ENCODE peak calls at places on chromosome 22, in seven cellular contexts. Q is epithelial cell of esophagus; W is astrocyte of the spinal cord; V is naive thymus-derived CD4-positive, alpha-beta T cell; J is neuronal stem cell; D is thoracic aorta; O is heart right ventricle. T is an unnamed sample.

GRCh38 chr22:42752912-42753311 is 32.2 kb upstream of the A4GALT start:
- DNase-seq in Q (no peak), W (no peak), V (no peak), J (no peak), D (no peak), O (peak), T (no peak)

GRCh38 chr22:23845661-23846469 is 7.1 kb upstream of the DERL3 start:
- DNase-seq in Q (no peak), W (no peak), V (no peak), J (no peak), D (no peak), O (no peak), T (no peak)

GRCh38 chr22:30015846-30016245 is 64.4 kb upstream of the HORMAD2 start:
- DNase-seq in Q (peak), W (peak), V (no peak), J (no peak), D (no peak), O (no peak), T (no peak)

GRCh38 chr22:29773233-29773632 is 6.1 kb downstream of the UQCR10 start:
- DNase-seq in Q (peak), W (peak), V (no peak), J (no peak), D (no peak), O (no peak), T (no peak)

GRCh38 chr22:20550851-20551744 is 43.7 kb downstream of the MED15 start:
- DNase-seq in Q (peak), W (peak), V (peak), J (no peak), D (no peak), O (peak), T (no peak)

GRCh38 chr22:25122136-25122764 is 77.4 kb upstream of the CRYBB3 start:
- DNase-seq in Q (no peak), W (no peak), V (no peak), J (no peak), D (no peak), O (no peak), T (no peak)

GRCh38 chr22:23068832-23069385 is 1.4 kb upstream of the GNAZ start:
- DNase-seq in Q (no peak), W (no peak), V (no peak), J (no peak), D (no peak), O (no peak), T (no peak)

GRCh38 chr22:34993548-34993947 is 72.4 kb upstream of the ISX start:
- DNase-seq in Q (no peak), W (no peak), V (no peak), J (no peak), D (no peak), O (no peak), T (no peak)

GRCh38 chr22:41397143-41397811 is 15.5 kb downstream of the TEF start:
- DNase-seq in Q (no peak), W (no peak), V (no peak), J (no peak), D (no peak), O (no peak), T (no peak)

GRCh38 chr22:26377170-26377825 is 51.8 kb upstream of the ASPHD2 start:
- DNase-seq in Q (no peak), W (no peak), V (no peak), J (no peak), D (no peak), O (no peak), T (peak)

GRCh38 chr22:48750826-48751440 is 1076.7 kb downstream of the BRD1 start:
- DNase-seq in Q (no peak), W (no peak), V (no peak), J (no peak), D (no peak), O (no peak), T (no peak)

GRCh38 chr22:27474711-27475547 is 326.6 kb downstream of the MN1 start:
- DNase-seq in Q (peak), W (peak), V (no peak), J (no peak), D (no peak), O (no peak), T (no peak)

GRCh38 chr22:48896766-48897637 is 930.7 kb downstream of the BRD1 start:
- DNase-seq in Q (no peak), W (no peak), V (no peak), J (no peak), D (no peak), O (no peak), T (no peak)

GRCh38 chr22:19052941-19053551 is 69.2 kb downstream of the DGCR2 start:
- DNase-seq in Q (no peak), W (no peak), V (no peak), J (no peak), D (no peak), O (no peak), T (no peak)

GRCh38 chr22:46064236-46064965 is 85.9 kb upstream of the PPARA start:
- DNase-seq in Q (no peak), W (no peak), V (no peak), J (no peak), D (no peak), O (no peak), T (no peak)

GRCh38 chr22:47209547-47210023 is 447.1 kb downstream of the TBC1D22A start:
- DNase-seq in Q (no peak), W (no peak), V (no peak), J (no peak), D (no peak), O (no peak), T (no peak)

GRCh38 chr22:38802671-38803121 is 8.8 kb upstream of the DNAL4 start:
- DNase-seq in Q (peak), W (peak), V (no peak), J (no peak), D (peak), O (no peak), T (no peak)

GRCh38 chr22:41848468-41848867 is 15.6 kb downstream of the SREBF2 start:
- DNase-seq in Q (peak), W (no peak), V (no peak), J (no peak), D (no peak), O (no peak), T (no peak)

GRCh38 chr22:20324139-20324516 is 4.3 kb upstream of the DGCR6L start:
- DNase-seq in Q (no peak), W (no peak), V (peak), J (no peak), D (no peak), O (no peak), T (no peak)

GRCh38 chr22:46941958-46942815 is 179.7 kb downstream of the TBC1D22A start:
- DNase-seq in Q (no peak), W (no peak), V (no peak), J (no peak), D (no peak), O (peak), T (no peak)

GRCh38 chr22:43014062-43014875 is 680 bp downstream of the PACSIN2 start:
- DNase-seq in Q (peak), W (no peak), V (peak), J (peak), D (no peak), O (peak), T (no peak)

GRCh38 chr22:30240541-30241417 is 5.8 kb downstream of the LIF start:
- DNase-seq in Q (no peak), W (no peak), V (no peak), J (no peak), D (no peak), O (no peak), T (no peak)

GRCh38 chr22:47049078-47049609 is 286.7 kb downstream of the TBC1D22A start:
- DNase-seq in Q (no peak), W (no peak), V (no peak), J (no peak), D (no peak), O (no peak), T (no peak)

GRCh38 chr22:22408731-22409696 is 99.5 kb downstream of the ZNF280B start:
- DNase-seq in Q (peak), W (no peak), V (no peak), J (peak), D (no peak), O (no peak), T (peak)

GRCh38 chr22:34972498-34972897 is 93.5 kb upstream of the ISX start:
- DNase-seq in Q (no peak), W (no peak), V (no peak), J (no peak), D (no peak), O (no peak), T (no peak)

GRCh38 chr22:30531651-30532608 is 14.6 kb downstream of the SEC14L6 start:
- DNase-seq in Q (no peak), W (no peak), V (no peak), J (no peak), D (no peak), O (no peak), T (no peak)

GRCh38 chr22:37742374-37743092 is 45.7 kb downstream of the TRIOBP start:
- DNase-seq in Q (peak), W (peak), V (no peak), J (no peak), D (no peak), O (no peak), T (no peak)

GRCh38 chr22:43202326-43202725 is 15.4 kb upstream of the TTLL12 start:
- DNase-seq in Q (no peak), W (no peak), V (no peak), J (no peak), D (no peak), O (no peak), T (no peak)

GRCh38 chr22:38098410-38099249 is 11.9 kb downstream of the BAIAP2L2 start:
- DNase-seq in Q (no peak), W (no peak), V (no peak), J (no peak), D (no peak), O (no peak), T (no peak)

GRCh38 chr22:24707477-24707816 is 67.1 kb downstream of the PIWIL3 start:
- DNase-seq in Q (no peak), W (no peak), V (no peak), J (no peak), D (no peak), O (no peak), T (no peak)

GRCh38 chr22:28019360-28019759 is 100.3 kb upstream of the PITPNB start:
- DNase-seq in Q (peak), W (no peak), V (no peak), J (no peak), D (no peak), O (no peak), T (no peak)

GRCh38 chr22:33467718-33468117 is 409.5 kb upstream of the SYN3 start:
- DNase-seq in Q (no peak), W (no peak), V (no peak), J (no peak), D (no peak), O (no peak), T (no peak)

GRCh38 chr22:26990503-26991189 is 333.3 kb downstream of the MIAT start:
- DNase-seq in Q (no peak), W (no peak), V (no peak), J (no peak), D (no peak), O (no peak), T (no peak)

GRCh38 chr22:42581762-42582716 is 28.3 kb downstream of the SERHL2 start:
- DNase-seq in Q (peak), W (peak), V (peak), J (peak), D (peak), O (peak), T (peak)

GRCh38 chr22:33894036-33894435 is 26.2 kb downstream of the LARGE1 start:
- DNase-seq in Q (no peak), W (no peak), V (no peak), J (no peak), D (no peak), O (no peak), T (no peak)

GRCh38 chr22:36257948-36258674 is 5.2 kb downstream of the APOL1 start:
- DNase-seq in Q (no peak), W (no peak), V (peak), J (no peak), D (no peak), O (no peak), T (no peak)

DNA sequence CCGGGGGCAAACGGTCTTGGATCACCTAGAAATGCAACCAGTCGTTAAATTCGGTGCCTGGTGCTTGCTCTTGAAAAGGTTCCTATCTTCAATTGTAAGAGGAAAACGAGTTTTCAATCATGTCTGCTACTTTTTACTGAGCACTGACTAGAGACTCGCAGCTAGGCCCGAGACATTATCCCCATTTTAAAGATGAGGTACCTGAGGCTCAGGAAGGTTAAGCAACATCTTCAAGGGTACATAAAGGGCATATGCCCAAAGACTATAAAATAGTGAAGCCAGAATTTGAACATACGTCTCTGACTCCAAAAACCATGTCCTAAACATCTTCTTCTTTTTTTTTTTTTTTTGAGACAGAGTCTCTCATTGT is 638 bp upstream of the PISD start:
- DNase-seq in Q (no peak), W (no peak), V (no peak), J (no peak), D (no peak), O (no peak), T (no peak)
- H3K4me3 ChIP-seq in Q (peak), W (peak), V (peak), J (no peak), D (peak), O (peak), T (peak)

GRCh38 chr22:40041738-40042137 is 47.0 kb downstream of the FAM83F start:
- DNase-seq in Q (no peak), W (no peak), V (no peak), J (no peak), D (no peak), O (no peak), T (no peak)

GRCh38 chr22:40044102-40044869 is 49.5 kb downstream of the FAM83F start:
- DNase-seq in Q (peak), W (peak), V (peak), J (peak), D (peak), O (peak), T (peak)

GRCh38 chr22:40042312-40042711 is 47.6 kb downstream of the FAM83F start:
- DNase-seq in Q (no peak), W (no peak), V (no peak), J (no peak), D (no peak), O (no peak), T (no peak)

GRCh38 chr22:40043793-40044101 is 49.0 kb downstream of the FAM83F start:
- DNase-seq in Q (no peak), W (no peak), V (no peak), J (no peak), D (no peak), O (no peak), T (no peak)

GRCh38 chr22:40043086-40043485 is 48.3 kb downstream of the FAM83F start:
- DNase-seq in Q (peak), W (no peak), V (no peak), J (no peak), D (no peak), O (peak), T (no peak)
- H3K4me3 ChIP-seq in Q (no peak), W (no peak), V (peak), J (no peak), D (peak), O (peak), T (no peak)

GRCh38 chr22:49972163-49973017 is 11.8 kb downstream of the PIM3 start:
- DNase-seq in Q (no peak), W (no peak), V (peak), J (no peak), D (peak), O (peak), T (no peak)

GRCh38 chr22:49973018-49973965 is 12.7 kb downstream of the PIM3 start:
- DNase-seq in Q (peak), W (no peak), V (no peak), J (no peak), D (no peak), O (no peak), T (no peak)

GRCh38 chr22:49970528-49971231 is 10.1 kb downstream of the PIM3 start:
- DNase-seq in Q (peak), W (peak), V (peak), J (peak), D (peak), O (peak), T (peak)

GRCh38 chr22:49969751-49970527 is 9.4 kb downstream of the PIM3 start:
- DNase-seq in Q (no peak), W (no peak), V (peak), J (no peak), D (peak), O (peak), T (no peak)

DNA sequence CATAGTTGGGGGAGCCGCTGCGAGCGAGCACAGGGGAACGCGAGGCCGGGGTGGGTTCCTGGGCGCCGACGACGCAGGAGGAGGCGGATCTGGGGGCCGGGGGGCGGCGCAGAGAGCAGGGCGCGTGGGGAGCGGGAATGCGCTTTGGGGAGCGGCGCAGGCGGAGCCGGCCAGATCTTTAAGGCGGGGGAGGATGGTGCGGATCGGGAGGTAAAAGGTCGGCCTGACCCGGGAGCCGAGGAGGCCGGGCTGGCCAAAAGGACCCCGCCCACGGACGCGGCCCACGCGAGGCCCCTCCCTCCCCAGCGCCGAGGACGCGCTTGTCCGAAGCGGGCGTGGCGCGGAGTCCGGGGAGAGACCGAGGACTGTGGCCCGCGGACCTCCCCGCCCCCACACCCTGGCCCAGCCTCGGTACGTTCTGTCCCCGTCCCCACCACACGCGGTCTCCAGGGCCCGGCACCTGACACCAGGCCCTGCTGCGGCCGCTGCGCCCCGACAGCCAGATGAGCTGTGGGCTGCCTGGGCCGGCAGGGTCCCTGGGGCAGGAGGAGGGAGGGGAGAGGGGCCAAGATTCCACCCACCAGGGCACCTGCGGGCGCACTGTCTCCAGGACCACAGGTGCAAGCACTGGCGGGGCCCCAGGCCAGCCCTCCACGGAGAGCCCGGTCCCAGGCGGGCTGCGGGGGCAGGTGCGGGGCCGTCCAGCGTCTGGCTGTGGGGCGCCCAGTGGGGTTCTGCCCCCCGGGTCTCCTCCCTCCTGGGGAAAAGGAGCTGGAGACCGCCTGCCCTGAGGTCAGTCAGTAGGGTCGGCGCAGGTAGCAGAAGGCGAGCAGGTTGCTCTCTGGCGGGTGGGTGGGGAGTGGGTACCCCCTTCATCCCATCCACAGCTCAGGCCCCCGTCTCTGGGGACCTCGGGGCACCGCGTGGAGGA is 10.9 kb downstream of the PIM3 start:
- DNase-seq in Q (no peak), W (no peak), V (peak), J (no peak), D (peak), O (peak), T (no peak)
- H3K4me3 ChIP-seq in Q (peak), W (peak), V (peak), J (peak), D (peak), O (peak), T (peak)

DNA sequence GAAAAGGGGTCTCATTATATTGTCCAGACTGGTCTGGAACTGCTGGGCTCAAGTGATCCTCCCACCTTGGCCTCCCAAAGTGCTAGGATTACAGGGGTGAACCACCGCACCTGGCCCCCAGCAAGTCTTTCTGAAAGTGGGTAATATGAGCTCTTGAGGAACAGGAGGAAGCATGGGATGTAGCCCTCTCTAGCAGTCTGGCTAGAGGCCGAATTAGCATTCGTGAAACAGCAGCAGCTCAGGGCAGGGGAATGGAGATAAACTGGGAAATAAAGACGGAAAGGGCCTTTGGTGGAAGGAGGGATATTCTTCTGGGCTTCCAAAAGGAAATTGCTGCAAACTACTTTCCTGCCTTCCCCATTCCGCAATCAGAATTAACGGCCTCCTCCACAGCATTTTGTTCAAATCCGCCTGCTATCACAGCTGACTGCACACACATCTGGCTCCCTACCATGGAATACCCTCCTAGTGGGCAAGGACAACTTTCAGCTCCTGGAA is 44.3 kb downstream of the MICAL3 start:
- DNase-seq in Q (no peak), W (no peak), V (no peak), J (no peak), D (no peak), O (no peak), T (no peak)
- H3K4me3 ChIP-seq in Q (no peak), W (no peak), V (peak), J (no peak), D (no peak), O (peak), T (peak)